ENCODE peak calls at places on chromosomes 5 and 9, in nine cellular contexts. E is mesendoderm; R is stomach; Q is endodermal cell; O is CD8-positive, alpha-beta T cell; S is transverse colon; M is cardiac muscle cell; H is CD4-positive, alpha-beta memory T cell; F is heart right ventricle. Y is an unnamed sample. For H3K4me1, the result is how much of the 10 kb centered on the place peaks cover.

GRCh38 chr5:115480245-115480644 is 64.3 kb downstream of the FEM1C start:
- DNase-seq in F (no peak), M (no peak), H (no peak), Q (no peak), S (no peak), E (no peak), O (no peak), R (no peak), Y (no peak)

GRCh38 chr5:96812851-96813250 is 5.1 kb upstream of the ERAP1 start:
- DNase-seq in F (no peak), H (no peak), M (no peak), O (no peak), S (no peak), Q (no peak), E (peak), R (no peak), Y (no peak)

GRCh38 chr9:27165670-27166069 is 56.6 kb downstream of the TEK start:
- DNase-seq in O (no peak), R (no peak), S (no peak), E (peak), Q (peak), M (no peak), F (no peak), H (no peak), Y (no peak)

GRCh38 chr5:89936576-89936975 is 473.0 kb downstream of the CETN3 start:
- DNase-seq in R (no peak), M (no peak), Q (no peak), F (no peak), H (no peak), O (no peak), E (no peak), S (no peak), Y (no peak)

GRCh38 chr9:36263662-36264061 is 5.4 kb upstream of the GNE start:
- DNase-seq in O (no peak), Q (no peak), M (no peak), E (no peak), R (no peak), H (no peak), F (no peak), S (no peak), Y (no peak)

GRCh38 chr9:133738039-133738805 is at the start of gene SARDH:
- DNase-seq in F (peak), O (peak), S (peak), E (peak), Q (peak), M (peak), R (peak), H (peak), Y (no peak)

GRCh38 chr9:135664801-135665794 is 2.0 kb downstream of the LCN9 start:
- DNase-seq in E (no peak), R (no peak), F (no peak), H (no peak), Q (no peak), O (no peak), S (no peak), M (no peak), Y (no peak)

GRCh38 chr5:179608131-179608581 is 15.3 kb downstream of the HNRNPH1 start:
- DNase-seq in F (no peak), S (no peak), O (peak), E (peak), M (no peak), Q (peak), R (no peak), H (peak), Y (peak)

GRCh38 chr9:23783509-23783908 is 42.5 kb downstream of the ELAVL2 start:
- DNase-seq in O (no peak), S (no peak), F (no peak), H (no peak), E (no peak), M (no peak), Q (no peak), R (no peak), Y (no peak)

GRCh38 chr5:148988328-148988727 is 74.5 kb downstream of the SH3TC2 start:
- DNase-seq in M (no peak), H (no peak), R (no peak), Q (no peak), F (no peak), E (no peak), S (no peak), O (no peak), Y (no peak)
- H3K27ac ChIP-seq in M (no peak), H (no peak), R (no peak), Q (no peak), F (no peak), E (no peak), S (no peak), O (no peak), Y (no peak)

GRCh38 chr5:78376315-78376714 is 15.9 kb downstream of the SCAMP1 start:
- DNase-seq in O (no peak), E (no peak), F (no peak), M (no peak), Q (no peak), S (no peak), R (no peak), H (no peak), Y (no peak)

GRCh38 chr5:78373231-78373630 is 12.8 kb downstream of the SCAMP1 start:
- DNase-seq in H (no peak), M (no peak), F (no peak), R (no peak), O (no peak), S (no peak), E (no peak), Q (no peak), Y (no peak)

GRCh38 chr5:78377718-78378105 is 17.3 kb downstream of the SCAMP1 start:
- DNase-seq in Q (no peak), O (no peak), M (no peak), E (no peak), F (no peak), R (no peak), S (no peak), H (no peak), Y (no peak)

DNA sequence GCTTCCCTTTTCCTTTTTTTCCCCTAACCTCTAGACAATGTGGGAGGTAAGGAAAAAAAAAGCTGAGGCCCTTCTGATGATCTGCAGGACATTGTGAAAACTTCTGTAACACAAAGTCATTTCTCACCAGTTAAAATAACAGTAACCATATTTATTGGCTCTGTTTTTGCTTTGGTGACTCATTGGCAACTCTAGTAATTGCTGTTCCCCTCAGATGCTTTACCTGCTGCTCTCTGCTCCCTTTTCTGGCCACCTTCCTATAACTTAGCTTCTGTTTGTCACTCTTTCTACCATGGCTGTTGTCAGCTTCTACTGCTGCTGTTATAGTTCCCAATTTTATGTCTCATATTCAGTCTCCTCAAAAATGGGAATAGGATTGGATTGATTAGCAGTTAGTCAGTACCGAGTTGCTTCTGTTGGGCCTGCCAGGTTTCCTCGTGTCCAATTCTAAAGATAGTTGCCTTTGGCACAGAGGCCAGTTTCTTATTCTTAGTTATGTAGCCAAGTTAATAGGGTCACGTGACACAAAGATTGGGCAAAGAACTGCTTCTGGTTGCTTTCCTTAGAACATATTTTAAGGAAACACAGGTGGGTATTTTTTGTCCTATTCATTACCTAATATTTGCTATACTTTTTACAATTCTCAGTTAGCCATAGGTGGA is 16.8 kb downstream of the SCAMP1 start:
- DNase-seq in Q (no peak), M (peak), F (peak), O (no peak), E (no peak), S (no peak), R (no peak), H (no peak), Y (no peak)
- H3K4me1 ChIP-seq in Q (under half), M (under half), F (under half), O (under half), E (under half), S (under half), R (under half), H (under half), Y (under half)

GRCh38 chr5:141858084-141858765 is 20.0 kb downstream of the PCDH1 start:
- DNase-seq in H (no peak), F (no peak), R (peak), O (no peak), E (peak), M (no peak), S (no peak), Q (peak), Y (no peak)
- H3K27ac ChIP-seq in H (no peak), F (no peak), R (peak), O (no peak), E (peak), M (no peak), S (peak), Q (peak), Y (no peak)

DNA sequence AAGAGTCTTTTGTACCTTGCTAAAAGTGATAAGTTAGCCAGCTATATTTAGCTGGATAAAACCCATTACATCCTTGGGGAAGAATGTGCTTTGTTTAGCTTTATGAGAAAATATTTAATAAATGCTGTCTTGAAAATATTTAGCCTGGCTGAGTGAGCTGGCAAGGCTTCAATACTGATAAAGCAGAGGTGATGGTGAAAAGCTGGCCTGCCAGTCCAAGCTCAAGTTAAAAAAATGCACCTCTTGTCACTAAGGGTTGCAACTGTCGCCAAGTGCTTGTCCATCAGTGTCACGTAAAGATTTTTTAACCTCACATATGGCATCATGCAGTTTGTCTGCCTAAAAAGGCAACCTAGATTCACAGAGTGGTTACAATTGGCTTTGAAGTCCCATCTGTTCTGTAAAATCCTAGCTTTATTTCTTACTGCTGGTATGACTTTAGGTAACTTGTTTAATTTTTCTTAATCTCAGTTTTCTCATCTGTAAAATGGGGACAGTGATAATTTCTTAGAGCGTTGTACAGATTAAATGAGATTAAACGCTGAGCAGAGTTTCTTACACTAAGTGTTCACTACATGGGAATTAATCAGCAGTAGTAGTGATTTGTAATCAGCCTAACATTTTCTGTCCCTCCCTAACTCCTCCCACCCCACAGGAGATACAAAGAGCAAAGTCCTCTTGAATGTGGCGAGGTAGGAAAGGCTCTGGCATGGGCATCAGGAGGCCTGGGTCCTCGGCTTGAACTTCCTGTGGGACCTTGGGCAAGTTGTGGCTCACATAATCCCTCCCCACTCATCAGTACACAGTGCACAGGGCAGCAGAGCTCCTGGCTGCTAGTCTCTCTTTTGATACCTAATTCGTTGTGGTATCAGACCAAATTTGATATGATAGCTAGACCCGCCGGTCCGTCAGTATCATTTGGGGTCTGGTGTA is 48.7 kb downstream of the PIK3R1 start:
- DNase-seq in M (peak), O (no peak), E (no peak), Q (no peak), F (peak), H (no peak), S (no peak), R (no peak), Y (no peak)
- H3K4me1 ChIP-seq in M (under half), O (half or more), E (under half), Q (under half), F (half or more), H (half or more), S (half or more), R (half or more), Y (half or more)